ENCODE peak calls at places on chromosomes 13 and 19, in eight cellular contexts. K is activated CD4-positive, alpha-beta T cell treated with anti-CD3 and anti-CD28 coated beads for 1 hour; M is HCEC 1CT; Q is thoracic aorta; F is nephron progenitor cell; L is neural crest cell; W is activated T-helper 1 cell treated with Interleukin-2 at 50 U/mL for 16 hours; C is brain microvascular endothelial cell. H is an unnamed sample.

GRCh38 chr19:30029721-30030510 is 87.9 kb downstream of the URI1 start:
- DNase-seq in Q (no peak), K (no peak), C (peak), M (no peak), L (no peak), W (no peak), F (no peak), H (peak)

GRCh38 chr19:51944798-51945552 is 17.7 kb downstream of the ZNF613 start:
- DNase-seq in W (no peak), Q (no peak), F (no peak), C (no peak), K (no peak), L (no peak), M (no peak), H (no peak)

GRCh38 chr13:66805657-66806056 is 424.5 kb downstream of the PCDH9 start:
- DNase-seq in Q (no peak), W (no peak), F (no peak), L (no peak), C (peak), K (no peak), M (peak), H (no peak)

GRCh38 chr13:94708031-94708571 is 4.2 kb downstream of the SOX21 start:
- DNase-seq in K (no peak), W (no peak), M (no peak), Q (no peak), C (no peak), F (peak), L (peak), H (no peak)

GRCh38 chr19:51729781-51730180 is 6.0 kb upstream of the HAS1 start:
- DNase-seq in W (no peak), M (no peak), L (no peak), F (no peak), Q (no peak), K (no peak), C (no peak), H (no peak)

GRCh38 chr19:12769689-12770088 is 5.7 kb downstream of the HOOK2 start:
- DNase-seq in M (no peak), W (peak), Q (no peak), L (peak), F (peak), K (peak), C (no peak), H (no peak)

GRCh38 chr13:83980322-83980721 is 98.0 kb upstream of the SLITRK1 start:
- DNase-seq in F (no peak), Q (no peak), L (no peak), M (no peak), K (no peak), W (no peak), C (no peak), H (no peak)

GRCh38 chr19:19513671-19514070 is 1.7 kb downstream of the TSSK6 start:
- DNase-seq in K (no peak), M (no peak), W (no peak), C (no peak), L (no peak), F (no peak), Q (no peak), H (no peak)

GRCh38 chr19:42317535-42317934 is 4.4 kb downstream of the TMEM145 start:
- DNase-seq in W (no peak), L (no peak), F (no peak), Q (no peak), K (no peak), M (no peak), C (no peak), H (no peak)

GRCh38 chr19:56765107-56765506 is 75.4 kb downstream of the PEG3 start:
- DNase-seq in C (peak), Q (no peak), L (no peak), F (no peak), M (no peak), W (no peak), K (no peak), H (no peak)